ENCODE peak calls at places on chromosomes 13 and 19, in seven cellular contexts. U is fibroblast of lung, W is cardiac muscle cell, O is upper lobe of right lung, P is uterus, Q is IMR-90, G is AG04450. M is an unnamed sample.

GRCh38 chr19:47675859-47676258 is 37.4 kb upstream of the EHD2 start:
- DNase-seq in U (no peak), W (no peak), O (no peak), P (no peak), Q (no peak), G (no peak), M (no peak)

GRCh38 chr13:99926014-99926731 is 45.4 kb downstream of the ZIC5 start:
- DNase-seq in U (peak), W (no peak), O (no peak), P (no peak), Q (peak), G (no peak), M (no peak)

GRCh38 chr13:46602531-46602930 is 49.6 kb downstream of the LRCH1 start:
- DNase-seq in U (no peak), W (no peak), O (no peak), P (no peak), Q (no peak), G (no peak), M (no peak)

GRCh38 chr19:54341295-54341694 is 2.3 kb upstream of the LILRA4 start:
- DNase-seq in U (no peak), W (no peak), O (no peak), P (no peak), Q (no peak), G (no peak), M (no peak)

GRCh38 chr13:51559916-51560315 is 24.3 kb upstream of the WDFY2 start:
- DNase-seq in U (no peak), W (no peak), O (no peak), P (no peak), Q (no peak), G (no peak), M (no peak)

GRCh38 chr19:51339313-51339686 is 2.6 kb downstream of the VSIG10L start:
- DNase-seq in U (no peak), W (no peak), O (no peak), P (no peak), Q (no peak), G (no peak), M (no peak)

GRCh38 chr13:23567792-23568480 is 2.3 kb upstream of the TNFRSF19 start:
- DNase-seq in U (peak), W (peak), O (no peak), P (no peak), Q (no peak), G (no peak), M (no peak)

GRCh38 chr19:38388310-38389100 is at the start of gene SPRED3:
- DNase-seq in U (peak), W (peak), O (no peak), P (no peak), Q (peak), G (no peak), M (no peak)

GRCh38 chr13:89401209-89401810 is 1730.1 kb downstream of the SLITRK5 start:
- DNase-seq in U (peak), W (no peak), O (no peak), P (no peak), Q (peak), G (peak), M (no peak)

GRCh38 chr19:52957591-52957990 is 5.1 kb downstream of the ZNF816 start:
- DNase-seq in U (no peak), W (no peak), O (no peak), P (no peak), Q (no peak), G (no peak), M (no peak)

GRCh38 chr13:73467103-73467502 is 408.3 kb downstream of the KLF5 start:
- DNase-seq in U (peak), W (no peak), O (no peak), P (no peak), Q (peak), G (no peak), M (no peak)

GRCh38 chr19:46049597-46049996 is 8.8 kb upstream of the IGFL4 start:
- DNase-seq in U (no peak), W (no peak), O (no peak), P (no peak), Q (no peak), G (no peak), M (no peak)

GRCh38 chr13:23608138-23608537 is 37.9 kb downstream of the TNFRSF19 start:
- DNase-seq in U (no peak), W (no peak), O (no peak), P (no peak), Q (no peak), G (no peak), M (no peak)

GRCh38 chr13:22461854-22462565 is 718.8 kb upstream of the SGCG start:
- DNase-seq in U (no peak), W (no peak), O (no peak), P (peak), Q (no peak), G (no peak), M (no peak)

GRCh38 chr13:78309497-78310180 is 293.7 kb downstream of the POU4F1 start:
- DNase-seq in U (no peak), W (no peak), O (no peak), P (no peak), Q (no peak), G (no peak), M (no peak)

GRCh38 chr19:46713781-46714522 is 3.0 kb downstream of the PRKD2 start:
- DNase-seq in U (peak), W (peak), O (peak), P (peak), Q (peak), G (no peak), M (peak)

GRCh38 chr19:5048091-5048726 is 79.3 kb downstream of the KDM4B start:
- DNase-seq in U (peak), W (peak), O (peak), P (peak), Q (peak), G (peak), M (no peak)

GRCh38 chr13:32021785-32022184 is 9.8 kb upstream of the FRY start:
- DNase-seq in U (no peak), W (no peak), O (no peak), P (no peak), Q (no peak), G (no peak), M (no peak)

GRCh38 chr19:58570770-58571574 is 2.2 kb downstream of the MZF1 start:
- DNase-seq in U (no peak), W (no peak), O (peak), P (peak), Q (no peak), G (no peak), M (no peak)

GRCh38 chr19:28820289-28820688 is 392.7 kb downstream of the UQCRFS1 start:
- DNase-seq in U (no peak), W (no peak), O (no peak), P (no peak), Q (no peak), G (no peak), M (no peak)

GRCh38 chr19:15210323-15210774 is 9.6 kb upstream of the NOTCH3 start:
- DNase-seq in U (peak), W (no peak), O (peak), P (peak), Q (peak), G (no peak), M (no peak)

GRCh38 chr19:38394488-38394887 is 6.0 kb downstream of the SPRED3 start:
- DNase-seq in U (no peak), W (peak), O (no peak), P (no peak), Q (no peak), G (no peak), M (no peak)

GRCh38 chr13:36680918-36681317 is 7.1 kb downstream of the SERTM1 start:
- DNase-seq in U (peak), W (no peak), O (no peak), P (peak), Q (no peak), G (no peak), M (no peak)

GRCh38 chr13:100269837-100270236 is 180.9 kb downstream of the PCCA start:
- DNase-seq in U (peak), W (no peak), O (peak), P (peak), Q (peak), G (peak), M (peak)

GRCh38 chr13:102825921-102826706 is 19.7 kb upstream of the ERCC5 start:
- DNase-seq in U (peak), W (no peak), O (no peak), P (no peak), Q (peak), G (peak), M (peak)

GRCh38 chr19:31591258-31591657 is 242.0 kb upstream of the TSHZ3 start:
- DNase-seq in U (no peak), W (no peak), O (no peak), P (no peak), Q (no peak), G (no peak), M (no peak)

GRCh38 chr13:94557836-94558235 is 38.1 kb downstream of the TGDS start:
- DNase-seq in U (no peak), W (no peak), O (no peak), P (no peak), Q (no peak), G (no peak), M (no peak)

GRCh38 chr13:80157261-80157942 is 183.5 kb downstream of the SPRY2 start:
- DNase-seq in U (peak), W (peak), O (no peak), P (no peak), Q (peak), G (no peak), M (no peak)

GRCh38 chr19:45050036-45050435 is 11.2 kb downstream of the CLASRP start:
- DNase-seq in U (no peak), W (no peak), O (no peak), P (no peak), Q (no peak), G (no peak), M (no peak)

GRCh38 chr19:6108721-6109633 is 1.3 kb downstream of the RFX2 start:
- DNase-seq in U (peak), W (no peak), O (peak), P (peak), Q (peak), G (no peak), M (no peak)

GRCh38 chr19:1672769-1673644 is 20.6 kb upstream of the TCF3 start:
- DNase-seq in U (no peak), W (no peak), O (no peak), P (no peak), Q (no peak), G (no peak), M (no peak)

GRCh38 chr13:29556742-29557141 is 38.7 kb downstream of the SLC7A1 start:
- DNase-seq in U (peak), W (no peak), O (no peak), P (no peak), Q (no peak), G (no peak), M (no peak)

GRCh38 chr19:18351544-18351943 is 11.1 kb downstream of the PGPEP1 start:
- DNase-seq in U (no peak), W (no peak), O (no peak), P (no peak), Q (no peak), G (no peak), M (no peak)

GRCh38 chr13:42847891-42848663 is 66.7 kb downstream of the FAM216B start:
- DNase-seq in U (no peak), W (no peak), O (no peak), P (no peak), Q (peak), G (no peak), M (no peak)

GRCh38 chr19:16928916-16929315 is 40.1 kb downstream of the F2RL3 start:
- DNase-seq in U (no peak), W (no peak), O (peak), P (no peak), Q (no peak), G (no peak), M (no peak)

GRCh38 chr19:41641879-41642485 is 15.1 kb upstream of the CEACAM4 start:
- DNase-seq in U (peak), W (peak), O (peak), P (no peak), Q (peak), G (peak), M (peak)

GRCh38 chr19:41649827-41650226 is 23.0 kb upstream of the CEACAM4 start:
- DNase-seq in U (no peak), W (no peak), O (no peak), P (no peak), Q (no peak), G (no peak), M (no peak)

GRCh38 chr19:41646589-41647204 is 19.8 kb upstream of the CEACAM4 start:
- DNase-seq in U (no peak), W (no peak), O (peak), P (no peak), Q (no peak), G (no peak), M (no peak)
- TF ChIP-seq CTCF in U (peak), W (peak), O (peak), P (no peak), Q (no peak), G (peak), M (peak)

GRCh38 chr19:55801416-55801815 is 30.4 kb downstream of the NLRP11 start:
- DNase-seq in U (no peak), W (no peak), O (no peak), P (no peak), Q (no peak), G (no peak), M (no peak)
- H3K4me3 ChIP-seq in U (no peak), W (no peak), O (no peak), P (no peak), Q (no peak), G (no peak), M (no peak)

GRCh38 chr13:44575035-44575434 is 1.1 kb downstream of the TSC22D1 start:
- DNase-seq in U (no peak), W (no peak), O (no peak), P (no peak), Q (no peak), G (no peak), M (no peak)

GRCh38 chr13:44573071-44573470 is 3.1 kb downstream of the TSC22D1 start:
- DNase-seq in U (peak), W (no peak), O (no peak), P (no peak), Q (no peak), G (no peak), M (no peak)

GRCh38 chr13:44574466-44574855 is 1.7 kb downstream of the TSC22D1 start:
- DNase-seq in U (no peak), W (no peak), O (no peak), P (no peak), Q (peak), G (no peak), M (no peak)

GRCh38 chr13:44575741-44576395 is at the start of gene TSC22D1:
- DNase-seq in U (peak), W (peak), O (peak), P (peak), Q (peak), G (no peak), M (no peak)

DNA sequence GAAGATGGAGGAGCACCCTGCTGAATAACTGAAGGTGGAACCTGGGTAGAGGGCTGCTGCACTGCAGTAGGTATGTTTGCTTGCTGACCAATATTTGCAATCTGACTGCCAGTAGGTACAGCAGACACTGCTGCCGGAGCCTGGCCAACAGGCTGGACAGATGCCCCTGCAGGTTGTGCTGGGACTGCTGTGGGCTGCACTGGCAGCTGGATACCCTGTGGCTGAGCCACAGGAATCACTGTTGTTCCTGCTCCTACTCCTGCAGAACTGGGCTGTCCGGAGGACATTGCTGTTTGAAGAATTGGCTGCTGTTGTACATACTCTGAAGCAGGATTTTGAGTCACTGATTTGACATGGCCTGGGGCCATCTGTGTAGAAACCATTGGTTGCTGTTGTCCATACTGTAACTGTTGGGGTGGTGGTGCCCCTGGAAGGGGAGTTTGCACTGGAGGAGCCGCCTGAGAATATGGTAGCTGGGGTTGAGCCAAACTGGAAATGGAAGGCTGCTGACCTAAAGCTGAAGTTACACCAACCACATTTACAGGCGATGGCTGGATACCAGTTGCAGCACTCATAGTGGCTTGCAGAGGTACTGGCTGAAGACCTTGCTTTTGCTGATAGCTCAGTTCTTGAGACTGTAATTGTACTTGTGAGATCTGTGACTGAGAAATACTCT is 2.2 kb downstream of the TSC22D1 start:
- DNase-seq in U (peak), W (peak), O (no peak), P (no peak), Q (peak), G (no peak), M (peak)
- TF ChIP-seq CTCF in U (peak), W (peak), O (no peak), P (no peak), Q (peak), G (peak), M (peak)

GRCh38 chr13:27921421-27921960 is 1.7 kb downstream of the PDX1 start:
- DNase-seq in U (no peak), W (no peak), O (no peak), P (no peak), Q (no peak), G (no peak), M (no peak)
- H3K4me3 ChIP-seq in U (peak), W (peak), O (peak), P (peak), Q (peak), G (peak), M (peak)

GRCh38 chr19:41427647-41428480 is 690 bp upstream of the B3GNT8 start:
- DNase-seq in U (no peak), W (peak), O (peak), P (peak), Q (no peak), G (no peak), M (no peak)
- TF ChIP-seq CTCF in U (no peak), W (peak), O (no peak), P (no peak), Q (no peak), G (no peak), M (no peak)

GRCh38 chr19:10699650-10700335 is 1.4 kb upstream of the QTRT1 start:
- DNase-seq in U (peak), W (peak), O (no peak), P (no peak), Q (peak), G (peak), M (no peak)

GRCh38 chr19:10691883-10692282 is 9.4 kb upstream of the QTRT1 start:
- DNase-seq in U (no peak), W (no peak), O (no peak), P (no peak), Q (no peak), G (no peak), M (no peak)

GRCh38 chr19:10692673-10693264 is 8.5 kb upstream of the QTRT1 start:
- DNase-seq in U (no peak), W (no peak), O (no peak), P (no peak), Q (no peak), G (no peak), M (no peak)

GRCh38 chr19:10694706-10695105 is 6.5 kb upstream of the QTRT1 start:
- DNase-seq in U (no peak), W (no peak), O (no peak), P (no peak), Q (no peak), G (no peak), M (no peak)

GRCh38 chr19:10695401-10696398 is 5.5 kb upstream of the QTRT1 start:
- DNase-seq in U (peak), W (peak), O (peak), P (peak), Q (peak), G (peak), M (peak)
- H3K4me3 ChIP-seq in U (peak), W (peak), O (peak), P (no peak), Q (no peak), G (no peak), M (no peak)

DNA sequence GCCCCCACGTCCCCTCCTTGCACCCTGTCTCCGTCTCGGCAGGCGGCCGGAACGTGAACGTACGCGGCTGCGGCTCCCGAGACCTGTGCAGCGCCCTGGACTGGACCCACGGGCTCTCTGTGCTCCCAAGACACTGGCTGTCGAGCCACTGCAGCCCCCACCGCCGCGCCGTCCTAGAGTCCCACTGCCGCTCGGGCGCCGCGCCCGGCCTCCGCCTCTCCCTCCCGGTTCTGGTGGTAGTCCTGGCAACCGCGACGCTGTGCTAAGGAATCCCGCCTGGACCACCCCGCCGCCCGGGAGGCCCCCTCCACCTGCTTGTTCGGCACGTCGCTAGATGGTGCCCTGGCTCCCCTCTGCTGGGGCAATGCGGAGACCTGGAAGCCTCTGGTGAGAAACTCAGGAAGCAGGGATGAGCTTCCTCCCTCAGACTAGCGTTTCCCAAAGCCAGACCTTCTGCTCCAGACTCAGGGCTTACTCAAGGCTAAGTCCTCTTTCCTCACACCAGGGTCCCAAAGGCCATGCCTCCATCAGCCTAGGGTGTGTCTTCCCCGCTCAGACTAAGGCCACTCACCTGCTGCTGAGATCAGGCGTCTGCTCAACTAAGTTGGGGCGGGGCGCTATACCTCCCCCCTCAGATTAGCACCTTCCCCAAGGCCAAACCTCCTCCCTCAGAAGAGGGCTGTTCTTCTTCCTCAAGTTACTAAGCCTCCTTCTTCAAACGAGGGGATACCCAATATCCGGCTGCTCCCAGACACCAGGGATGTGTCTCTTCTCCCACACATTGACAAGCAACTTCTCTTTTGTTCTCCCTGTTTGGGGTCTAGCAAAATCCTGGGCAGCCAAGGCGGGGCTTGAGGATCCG is 16.1 kb upstream of the IRGC start:
- DNase-seq in U (peak), W (peak), O (peak), P (no peak), Q (peak), G (no peak), M (peak)
- TF ChIP-seq CTCF in U (no peak), W (no peak), O (no peak), P (no peak), Q (no peak), G (peak), M (no peak)

DNA sequence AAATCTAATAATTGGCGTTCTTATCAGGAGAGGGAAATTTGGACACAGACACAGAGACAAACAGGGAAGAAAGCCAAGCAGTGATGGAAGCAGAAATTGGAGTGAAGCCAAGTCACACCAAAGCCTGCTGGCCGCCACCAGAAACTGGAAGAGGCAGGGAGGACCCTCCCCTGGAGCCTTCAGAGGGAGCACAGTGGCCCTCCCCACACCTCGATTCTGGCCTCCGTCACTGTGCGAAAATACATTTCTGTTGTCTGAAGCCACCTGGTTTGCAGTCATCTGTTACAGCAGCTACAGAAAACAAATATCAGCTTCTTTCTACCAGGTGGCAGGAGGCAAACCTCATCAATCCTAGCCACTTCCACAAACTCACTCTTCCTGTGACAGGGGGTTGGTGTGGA is 8.3 kb upstream of the TLE6 start:
- DNase-seq in U (peak), W (no peak), O (no peak), P (peak), Q (no peak), G (no peak), M (no peak)
- H3K4me3 ChIP-seq in U (no peak), W (no peak), O (no peak), P (no peak), Q (no peak), G (no peak), M (no peak)

M was measured in HFF-Myc.